ENCODE peak calls at places on chromosomes 1 and 21, in five cellular contexts. O, C, M, R and E are unnamed samples.

GRCh38 chr1:17525996-17526686 is 13.4 kb upstream of the ARHGEF10L start:
- DNase-seq in C (no peak), M (no peak), O (no peak), R (no peak), E (no peak)

GRCh38 chr1:227490001-227490400 is 73.4 kb upstream of the ZNF678 start:
- DNase-seq in R (no peak), O (no peak), C (no peak), M (no peak), E (no peak)

GRCh38 chr1:85605519-85606413 is 25.2 kb downstream of the CCN1 start:
- DNase-seq in M (peak), O (peak), R (no peak), C (no peak), E (no peak)

GRCh38 chr21:33332143-33332542 is 7.4 kb downstream of the IFNAR1 start:
- DNase-seq in C (no peak), R (no peak), M (no peak), O (no peak), E (no peak)

GRCh38 chr1:174191255-174191906 is 32.1 kb downstream of the RABGAP1L start:
- DNase-seq in M (peak), R (no peak), C (no peak), O (no peak), E (peak)

GRCh38 chr21:45001134-45002095 is 61.6 kb downstream of the SLX9 start:
- DNase-seq in C (no peak), R (no peak), O (peak), M (peak), E (no peak)

GRCh38 chr21:34648739-34649297 is 20.0 kb upstream of the CLIC6 start:
- DNase-seq in C (no peak), M (no peak), O (no peak), R (no peak), E (no peak)

GRCh38 chr1:15206418-15207030 is 40.5 kb upstream of the FHAD1 start:
- DNase-seq in C (peak), R (no peak), O (no peak), M (peak), E (no peak)

GRCh38 chr1:88877382-88877825 is 14.0 kb downstream of the GTF2B start:
- DNase-seq in C (peak), M (peak), O (no peak), R (no peak), E (peak)

GRCh38 chr1:16075337-16076002 is 2.0 kb upstream of the FAM131C start:
- DNase-seq in M (no peak), C (no peak), R (no peak), O (peak), E (no peak)

GRCh38 chr21:25837545-25838263 is 102.9 kb downstream of the GABPA start:
- DNase-seq in M (peak), O (no peak), R (no peak), C (no peak), E (peak)

GRCh38 chr1:220921991-220922390 is 42.7 kb downstream of the HLX start:
- DNase-seq in O (no peak), R (no peak), C (peak), M (no peak), E (no peak)

GRCh38 chr1:34009340-34009975 is 145.6 kb downstream of the HMGB4 start:
- DNase-seq in M (no peak), R (no peak), C (no peak), O (no peak), E (no peak)

GRCh38 chr21:26739189-26739588 is 106.0 kb downstream of the ADAMTS1 start:
- DNase-seq in R (no peak), C (no peak), M (no peak), O (no peak), E (no peak)

GRCh38 chr21:31236528-31236927 is 107.5 kb downstream of the TIAM1 start:
- DNase-seq in R (no peak), M (peak), O (no peak), C (no peak), E (no peak)
- H3K27ac ChIP-seq in R (no peak), M (no peak), O (no peak), C (no peak), E (no peak)

GRCh38 chr21:40146201-40146890 is 279.1 kb downstream of the PCP4 start:
- DNase-seq in M (peak), O (no peak), R (no peak), C (no peak), E (no peak)
- TF ChIP-seq CTCF in M (no peak), O (no peak), R (no peak), C (no peak), E (no peak)

GRCh38 chr1:23825762-23826522 is 713 bp upstream of the HMGCL start:
- DNase-seq in O (no peak), M (no peak), C (no peak), R (no peak), E (no peak)
- H3K4me3 ChIP-seq in O (peak), M (peak), C (peak), R (peak), E (peak)

GRCh38 chr1:181099152-181100014 is 10.9 kb downstream of the IER5 start:
- DNase-seq in M (peak), C (peak), R (no peak), O (no peak), E (no peak)

GRCh38 chr1:181101581-181102226 is 13.2 kb downstream of the IER5 start:
- DNase-seq in O (no peak), R (no peak), C (peak), M (peak), E (no peak)

GRCh38 chr1:181102841-181103240 is 14.3 kb downstream of the IER5 start:
- DNase-seq in C (no peak), O (no peak), M (no peak), R (no peak), E (no peak)

GRCh38 chr1:181100924-181101323 is 12.4 kb downstream of the IER5 start:
- DNase-seq in O (no peak), R (no peak), M (no peak), C (no peak), E (no peak)

DNA sequence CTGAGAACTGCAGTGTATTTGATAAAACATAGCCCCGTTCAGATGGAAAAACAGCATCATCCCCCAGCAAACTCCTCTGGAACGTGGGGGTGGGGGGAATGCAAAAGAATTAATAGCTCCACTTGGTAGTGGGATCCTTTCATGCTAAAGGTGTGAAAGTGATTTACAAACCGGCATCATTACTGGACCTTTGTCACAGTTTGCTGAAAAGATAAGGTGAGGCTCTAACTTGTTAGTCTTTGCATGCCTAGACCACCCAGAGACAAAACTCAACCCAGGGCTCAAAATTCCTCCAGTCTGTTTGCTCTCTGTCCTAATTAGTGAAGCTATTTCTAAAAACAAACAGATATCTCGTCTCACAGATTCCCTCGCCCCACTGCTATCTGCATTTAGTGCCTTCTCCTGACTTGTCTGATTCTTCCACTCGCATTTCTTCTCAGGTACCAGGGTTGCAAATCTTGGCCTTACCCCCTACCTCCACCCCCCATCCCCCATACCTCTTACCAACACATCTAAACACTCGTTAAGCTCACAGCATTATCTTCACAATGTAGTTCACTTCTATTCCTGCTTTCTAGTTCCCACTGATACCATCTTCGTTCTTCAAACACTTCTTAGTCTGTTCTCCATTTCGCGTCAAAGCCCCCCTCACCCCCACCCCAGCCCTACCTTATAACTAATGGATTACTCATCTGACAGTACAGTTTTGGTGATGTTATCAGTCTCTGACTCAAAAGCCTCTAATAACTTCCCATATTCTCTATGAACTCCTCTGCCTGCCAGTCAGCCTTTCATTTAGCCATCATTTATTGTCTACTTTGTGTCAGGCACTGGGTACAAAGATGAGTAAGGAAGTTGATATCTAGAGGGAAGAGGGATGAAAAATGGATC is 11.8 kb downstream of the IER5 start:
- DNase-seq in C (peak), O (no peak), M (peak), R (no peak), E (no peak)
- H3K27ac ChIP-seq in C (no peak), O (no peak), M (peak), R (no peak), E (peak)

GRCh38 chr1:64744492-64745180 is at the start of gene RAVER2:
- DNase-seq in C (peak), R (no peak), O (peak), M (peak), E (peak)
- TF ChIP-seq CTCF in C (peak), R (peak), O (no peak), M (peak), E (peak)

GRCh38 chr1:161038523-161039153 is at the start of gene TSTD1:
- DNase-seq in O (peak), C (peak), R (peak), M (peak), E (no peak)
- H3K4me3 ChIP-seq in O (peak), C (peak), R (peak), M (peak), E (peak)

GRCh38 chr1:92476071-92476607 is 10.6 kb downstream of the GFI1 start:
- DNase-seq in O (no peak), R (peak), M (no peak), C (peak), E (no peak)
- H3K27ac ChIP-seq in O (no peak), R (peak), M (no peak), C (no peak), E (no peak)

DNA sequence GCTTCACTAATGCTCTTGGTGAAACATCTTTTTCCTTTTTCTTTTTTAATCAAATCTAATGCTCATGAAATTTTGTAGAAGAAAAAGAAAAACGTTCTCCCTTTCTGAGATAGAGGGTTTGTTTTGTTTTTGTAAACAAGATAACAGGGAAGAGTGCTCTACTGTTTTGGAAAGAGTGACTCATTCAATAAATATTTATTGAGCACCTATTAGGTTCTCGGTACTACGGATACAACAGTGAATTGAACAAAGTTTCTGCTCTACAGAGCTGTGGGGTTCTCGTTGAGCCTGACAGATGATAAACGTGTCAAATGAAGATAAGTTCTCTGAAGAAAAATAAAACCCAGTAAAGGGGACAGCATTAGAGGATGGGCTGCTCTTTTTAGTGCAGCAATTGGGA is 7.0 kb downstream of the PGM1 start:
- DNase-seq in O (no peak), M (no peak), R (no peak), C (no peak), E (no peak)
- TF ChIP-seq CTCF in O (no peak), M (no peak), R (no peak), C (no peak), E (no peak)

GRCh38 chr1:118986839-118987430 is 1.2 kb downstream of the TBX15 start:
- DNase-seq in O (no peak), R (no peak), M (no peak), C (peak), E (no peak)
- H3K4me3 ChIP-seq in O (no peak), R (no peak), M (peak), C (peak), E (peak)